ENCODE peak calls at places on chromosome 19, in seven cellular contexts. Y, H, P, T, B, Z and S are unnamed samples.

GRCh38 chr19:2180881-2181617 is 17.3 kb downstream of the DOT1L start:
- DNase-seq in Y (peak), H (no peak), P (no peak), T (no peak), B (no peak), Z (no peak), S (no peak)

GRCh38 chr19:10139952-10140351 is 20.3 kb upstream of the EIF3G start:
- DNase-seq in Y (peak), H (no peak), P (no peak), T (no peak), B (no peak), Z (no peak), S (no peak)

GRCh38 chr19:15246198-15246481 is 13.9 kb upstream of the EPHX3 start:
- DNase-seq in Y (peak), H (no peak), P (no peak), T (no peak), B (no peak), Z (no peak), S (no peak)

GRCh38 chr19:58396691-58397532 is 1.5 kb downstream of the RNF225 start:
- DNase-seq in Y (peak), H (no peak), P (no peak), T (no peak), B (no peak), Z (no peak), S (no peak)

GRCh38 chr19:11324079-11324661 is 15.3 kb downstream of the RAB3D start:
- DNase-seq in Y (peak), H (peak), P (peak), T (peak), B (peak), Z (peak), S (peak)

GRCh38 chr19:11355160-11356073 is at the start of gene PLPPR2:
- DNase-seq in Y (peak), H (peak), P (peak), T (peak), B (peak), Z (peak), S (peak)

GRCh38 chr19:28632357-28633076 is 580.4 kb downstream of the UQCRFS1 start:
- DNase-seq in Y (no peak), H (no peak), P (no peak), T (no peak), B (no peak), Z (no peak), S (no peak)

GRCh38 chr19:58021541-58022282 is 12.1 kb upstream of the ZSCAN1 start:
- DNase-seq in Y (peak), H (no peak), P (no peak), T (no peak), B (peak), Z (peak), S (peak)

GRCh38 chr19:18149596-18149975 is 3.4 kb upstream of the PIK3R2 start:
- DNase-seq in Y (no peak), H (no peak), P (no peak), T (no peak), B (no peak), Z (no peak), S (no peak)

GRCh38 chr19:46955114-46955812 is 64.4 kb upstream of the NPAS1 start:
- DNase-seq in Y (peak), H (no peak), P (no peak), T (no peak), B (peak), Z (no peak), S (peak)

GRCh38 chr19:12513531-12514061 is 29.0 kb upstream of the ZNF709 start:
- DNase-seq in Y (no peak), H (peak), P (no peak), T (no peak), B (no peak), Z (no peak), S (no peak)
- TF ChIP-seq CTCF in Y (no peak), H (peak), P (no peak), T (no peak), B (no peak), Z (no peak), S (no peak)

DNA sequence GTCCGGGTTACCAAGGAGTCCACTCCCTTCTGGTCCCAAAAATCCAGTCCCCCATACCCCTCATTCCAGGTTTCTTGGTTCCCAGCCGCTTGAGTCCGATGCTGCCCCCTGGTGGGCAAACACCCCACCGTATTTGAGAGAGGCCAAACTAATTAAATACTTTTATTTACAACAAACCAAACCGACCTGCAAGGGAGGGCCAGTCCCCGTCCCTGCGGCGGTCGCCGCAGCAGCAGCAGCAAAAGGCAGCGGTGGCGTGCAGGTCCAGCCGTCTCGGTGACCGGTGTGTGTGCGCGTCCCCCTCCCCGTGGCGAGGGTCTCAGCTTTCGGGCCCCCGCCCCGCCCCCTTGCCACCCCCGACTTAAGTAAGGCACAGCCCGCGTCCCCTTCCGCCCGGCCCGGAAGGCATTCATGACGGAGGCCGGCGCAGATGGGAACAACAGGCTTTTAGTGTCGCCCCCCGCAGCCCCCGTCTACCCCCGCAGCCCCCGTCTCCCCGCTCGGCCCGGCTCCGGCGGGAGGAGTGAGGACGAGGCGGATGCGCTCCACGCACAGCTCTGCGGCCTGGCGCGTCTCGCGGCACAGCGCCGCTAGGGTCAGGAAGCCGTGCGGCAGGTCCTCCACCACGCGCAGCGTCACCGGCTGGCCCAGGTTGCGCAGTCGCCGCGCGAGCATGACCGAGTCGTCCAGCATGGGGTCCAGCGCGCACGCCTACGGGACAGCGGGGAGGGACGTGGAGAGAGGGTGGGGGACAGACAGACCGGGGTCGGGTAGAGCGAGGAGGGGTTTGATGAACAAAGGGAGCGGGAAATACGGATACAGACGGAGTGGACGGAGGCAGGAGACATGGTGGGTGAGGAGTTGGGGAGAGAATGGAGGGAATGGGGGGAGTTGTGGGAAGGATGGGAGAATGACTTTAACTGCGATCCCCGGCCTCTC is 11.5 kb upstream of the CNFN start:
- DNase-seq in Y (peak), H (peak), P (peak), T (peak), B (peak), Z (peak), S (peak)
- H3K4me3 ChIP-seq in Y (peak), H (peak), P (peak), T (peak), B (peak), Z (peak), S (peak)

GRCh38 chr19:55486043-55486970 is 1.3 kb downstream of the NAT14 start:
- DNase-seq in Y (peak), H (no peak), P (no peak), T (no peak), B (no peak), Z (no peak), S (no peak)
- TF ChIP-seq CTCF in Y (no peak), H (peak), P (peak), T (no peak), B (no peak), Z (peak), S (no peak)

DNA sequence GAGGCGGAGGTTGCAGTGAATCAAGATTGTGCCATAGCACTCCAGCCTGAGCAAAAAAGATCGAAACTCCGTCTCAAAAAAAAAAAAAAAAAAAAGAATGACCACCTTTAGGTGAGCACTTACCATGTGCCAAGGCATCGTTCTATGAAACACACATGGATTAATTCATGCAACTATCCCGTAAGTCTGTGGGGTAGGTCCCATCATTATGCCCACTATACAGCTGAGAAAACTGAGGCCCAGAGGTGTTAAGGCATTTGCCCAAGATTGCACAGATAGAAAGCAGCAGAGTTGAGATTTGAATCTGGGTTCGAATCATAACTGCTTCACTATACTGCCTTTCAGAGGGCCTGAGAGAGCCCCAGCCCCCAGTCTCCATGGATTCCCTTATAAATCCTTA is 2.3 kb downstream of the GMFG start:
- DNase-seq in Y (no peak), H (no peak), P (no peak), T (no peak), B (no peak), Z (no peak), S (no peak)
- H3K4me3 ChIP-seq in Y (no peak), H (no peak), P (no peak), T (no peak), B (no peak), Z (no peak), S (no peak)

DNA sequence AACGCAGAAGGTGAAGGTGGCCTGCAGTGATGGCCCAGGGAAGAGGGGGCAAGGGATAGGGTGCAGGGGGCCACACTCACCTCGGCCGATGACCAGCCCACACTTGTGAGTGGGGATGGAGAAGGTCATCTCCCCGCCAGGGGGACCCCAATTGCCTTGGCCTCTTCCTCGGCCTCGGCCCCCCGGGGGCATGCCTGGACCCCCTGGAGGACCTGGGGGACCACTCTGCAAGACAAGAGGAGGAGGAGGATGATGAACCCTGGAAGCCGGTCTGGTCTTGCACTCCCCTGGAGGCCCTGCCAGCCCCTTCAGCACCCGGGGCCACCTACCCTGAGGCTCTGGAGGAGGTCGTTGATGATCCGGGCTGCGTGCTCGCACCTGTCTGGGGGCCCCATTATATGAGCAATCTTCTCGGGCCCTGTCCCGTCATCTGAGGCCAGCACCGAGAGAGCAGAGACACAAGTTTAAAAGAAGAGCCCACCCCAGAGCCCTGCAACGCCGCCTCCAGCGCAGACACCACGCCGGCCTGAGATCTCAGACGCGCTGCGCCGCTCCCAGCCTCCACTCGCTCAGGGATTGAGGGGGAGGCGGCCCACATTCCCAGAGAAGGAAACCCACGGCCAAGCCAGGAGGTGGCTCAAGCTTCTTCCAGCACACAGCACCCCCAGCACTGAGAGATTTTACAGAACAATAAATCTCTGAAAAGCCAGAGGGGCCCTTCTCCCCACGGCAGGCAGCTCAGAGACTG is 7.8 kb downstream of the KHSRP start:
- DNase-seq in Y (peak), H (no peak), P (no peak), T (no peak), B (no peak), Z (no peak), S (no peak)
- TF ChIP-seq CTCF in Y (no peak), H (no peak), P (no peak), T (no peak), B (no peak), Z (no peak), S (no peak)

GRCh38 chr19:56842421-56842820 is 1.9 kb upstream of the PEG3 start:
- DNase-seq in Y (no peak), H (no peak), P (no peak), T (no peak), B (no peak), Z (no peak), S (no peak)

GRCh38 chr19:56838930-56839664 is 1.4 kb downstream of the PEG3 start:
- DNase-seq in Y (no peak), H (peak), P (peak), T (peak), B (peak), Z (peak), S (peak)

GRCh38 chr19:56839665-56840451 is 668 bp downstream of the PEG3 start:
- DNase-seq in Y (no peak), H (peak), P (peak), T (peak), B (peak), Z (peak), S (peak)

GRCh38 chr19:56841194-56841546 is 644 bp upstream of the PEG3 start:
- DNase-seq in Y (no peak), H (no peak), P (no peak), T (no peak), B (no peak), Z (no peak), S (no peak)

GRCh38 chr19:56840452-56841193 is at the start of the genes PEG3 and ZIM2:
- DNase-seq in Y (no peak), H (peak), P (peak), T (no peak), B (peak), Z (peak), S (no peak)
- H3K4me3 ChIP-seq in Y (no peak), H (peak), P (peak), T (peak), B (no peak), Z (peak), S (no peak)

GRCh38 chr19:51808333-51808986 is 13.5 kb downstream of the FPR3 start:
- DNase-seq in Y (no peak), H (no peak), P (no peak), T (no peak), B (peak), Z (no peak), S (peak)
- TF ChIP-seq CTCF in Y (peak), H (peak), P (no peak), T (no peak), B (peak), Z (no peak), S (peak)

GRCh38 chr19:7210359-7210758 is 83.9 kb downstream of the INSR start:
- DNase-seq in Y (no peak), H (no peak), P (no peak), T (no peak), B (no peak), Z (no peak), S (no peak)

GRCh38 chr19:7214329-7215089 is 79.7 kb downstream of the INSR start:
- DNase-seq in Y (no peak), H (no peak), P (no peak), T (no peak), B (no peak), Z (no peak), S (peak)

GRCh38 chr19:7213628-7214328 is 80.4 kb downstream of the INSR start:
- DNase-seq in Y (no peak), H (no peak), P (no peak), T (no peak), B (no peak), Z (no peak), S (no peak)

GRCh38 chr19:7215176-7215575 is 79.0 kb downstream of the INSR start:
- DNase-seq in Y (peak), H (no peak), P (no peak), T (no peak), B (no peak), Z (no peak), S (no peak)

DNA sequence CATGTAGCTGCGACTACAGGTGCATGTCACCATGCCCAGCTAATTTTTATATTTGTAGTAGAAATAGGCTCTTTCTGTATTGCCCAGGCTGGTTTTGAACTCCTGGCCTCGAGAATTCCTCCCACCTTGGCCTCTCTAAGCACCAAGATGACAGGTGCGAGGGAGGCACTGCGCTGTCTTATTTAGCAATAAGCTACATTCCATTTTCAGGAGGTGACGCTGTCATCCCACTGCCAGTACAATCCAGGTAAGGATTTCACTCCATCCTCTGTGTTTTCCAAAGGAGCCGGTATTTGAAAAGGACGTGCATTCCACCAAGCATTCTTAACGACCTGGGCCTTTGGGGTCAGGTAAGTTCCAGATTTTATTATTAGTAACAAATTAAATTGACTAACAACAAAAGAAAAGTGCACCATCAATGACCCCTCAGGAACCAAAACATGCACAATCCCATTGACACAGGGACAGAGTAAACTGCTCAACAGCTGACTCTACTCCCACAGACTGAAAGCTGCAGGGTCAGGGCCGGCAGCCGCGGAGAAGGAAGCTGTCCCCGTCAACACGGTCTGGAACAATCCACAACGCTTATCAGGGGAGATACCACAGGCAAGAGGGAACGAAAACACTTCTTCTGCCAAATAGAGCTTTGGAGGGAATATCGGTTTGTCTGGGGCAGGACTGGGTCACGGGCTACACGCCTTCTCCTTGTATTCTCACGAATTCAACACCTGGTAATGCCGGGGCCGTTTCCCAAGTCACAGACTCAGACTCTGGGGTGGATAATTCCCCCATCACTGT is 82.8 kb downstream of the INSR start:
- DNase-seq in Y (no peak), H (peak), P (no peak), T (no peak), B (peak), Z (no peak), S (peak)
- H3K4me3 ChIP-seq in Y (no peak), H (peak), P (no peak), T (no peak), B (no peak), Z (no peak), S (no peak)

DNA sequence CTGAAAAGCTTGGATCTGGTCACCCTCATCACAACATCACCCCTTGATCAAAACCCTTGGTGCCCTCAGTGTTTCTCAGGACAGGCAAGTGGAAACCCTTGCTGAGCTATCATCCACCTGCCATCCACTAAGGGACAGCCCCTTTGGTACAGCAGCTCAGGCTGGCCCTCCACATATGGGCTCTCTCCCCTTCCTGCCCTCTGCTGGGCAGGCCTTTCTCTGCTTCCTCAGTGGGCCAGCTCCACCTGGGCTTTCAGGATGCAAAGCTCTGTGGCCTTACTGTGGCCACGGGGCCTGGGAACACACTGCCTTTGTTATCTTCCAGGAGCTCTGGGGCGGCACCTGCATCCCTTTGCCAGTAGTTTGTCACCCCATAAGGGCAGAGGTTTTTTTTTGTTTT is 4.9 kb downstream of the SUGP1 start:
- DNase-seq in Y (no peak), H (no peak), P (no peak), T (no peak), B (no peak), Z (no peak), S (no peak)
- TF ChIP-seq CTCF in Y (no peak), H (no peak), P (no peak), T (no peak), B (no peak), Z (no peak), S (peak)

GRCh38 chr19:45154064-45154827 is 6.5 kb downstream of the NKPD1 start:
- DNase-seq in Y (peak), H (no peak), P (peak), T (no peak), B (peak), Z (no peak), S (peak)
- H3K4me3 ChIP-seq in Y (peak), H (peak), P (peak), T (peak), B (no peak), Z (peak), S (no peak)